ENCODE peak calls at places on chromosomes 6 and 20, in nine cellular contexts. X is MV-4-11; O is activated gamma-delta T cell; S is tibial nerve; Q is fibroblast of the conjunctiva; W is activated T-cell treated with anti-CD3 and anti-CD28 coated beads for 4 hours; Y is erythroblast; J is anterior cingulate cortex; D is CD8-positive, alpha-beta memory T cell. Z is an unnamed sample.
A peak's percentile ranks its signal among the peaks of the same experiment; 100 is the strongest.

GRCh38 chr20:41476013-41476441 is 109.4 kb upstream of the EMILIN3 start:
- DNase-seq in X (no peak), Y (peak; percentile 66), S (peak; percentile 40), Q (peak; percentile 33), W (no peak), D (no peak), J (no peak), O (no peak), Z (no peak)

GRCh38 chr6:150293423-150294280 is 75.2 kb upstream of the IYD start:
- DNase-seq in D (no peak), X (peak; percentile 76), Y (peak; percentile 9), W (no peak), O (no peak), S (no peak), Q (no peak), J (no peak), Z (no peak)

GRCh38 chr20:37915800-37916570 is 13.1 kb downstream of the VSTM2L start:
- DNase-seq in Q (no peak), Y (no peak), O (no peak), W (no peak), J (no peak), X (no peak), S (no peak), D (no peak), Z (no peak)

GRCh38 chr6:3226422-3227362 is 761 bp downstream of the TUBB2B start:
- DNase-seq in O (no peak), S (no peak), X (peak; percentile 35), Y (peak; percentile 27), Q (no peak), J (no peak), D (no peak), W (no peak), Z (peak; percentile 69)

GRCh38 chr6:114169763-114170162 is 173.1 kb downstream of the HS3ST5 start:
- DNase-seq in X (no peak), J (no peak), Y (peak; percentile 29), W (no peak), S (no peak), D (no peak), O (no peak), Q (no peak), Z (no peak)

GRCh38 chr20:58142843-58143185 is 85.6 kb downstream of the ANKRD60 start:
- DNase-seq in X (no peak), Y (no peak), J (no peak), W (no peak), Q (no peak), D (no peak), O (no peak), S (no peak), Z (no peak)

GRCh38 chr6:56814308-56814707 is 140.6 kb upstream of the BEND6 start:
- DNase-seq in S (no peak), X (no peak), O (no peak), W (no peak), Q (no peak), J (no peak), Y (no peak), D (no peak), Z (no peak)

GRCh38 chr6:17276766-17277165 is 4.4 kb upstream of the RBM24 start:
- DNase-seq in D (no peak), Q (no peak), W (no peak), X (no peak), J (no peak), S (no peak), O (no peak), Y (no peak), Z (no peak)

GRCh38 chr20:62301773-62302340 is 940 bp upstream of the ADRM1 start:
- DNase-seq in W (peak; percentile 72), Y (peak; percentile 97), O (peak; percentile 54), D (peak; percentile 80), S (peak; percentile 91), Q (peak; percentile 80), X (peak; percentile 96), J (peak; percentile 80), Z (peak; percentile 79)

GRCh38 chr6:42260972-42261371 is 43.3 kb upstream of the MRPS10 start:
- DNase-seq in S (no peak), J (no peak), D (no peak), Q (peak; percentile 18), O (no peak), Y (peak; percentile 20), X (no peak), W (peak; percentile 36), Z (no peak)

GRCh38 chr6:41529049-41529448 is 17.1 kb upstream of the FOXP4 start:
- DNase-seq in X (no peak), D (no peak), O (no peak), Q (no peak), J (no peak), Y (no peak), S (no peak), W (no peak), Z (no peak)

GRCh38 chr6:149125309-149125708 is 192.2 kb upstream of the TAB2 start:
- DNase-seq in J (no peak), X (no peak), S (no peak), Q (no peak), Y (no peak), D (no peak), O (no peak), W (no peak), Z (no peak)

GRCh38 chr6:91669154-91669903 is 1082.5 kb upstream of the MAP3K7 start:
- DNase-seq in W (no peak), Q (no peak), J (peak; percentile 6), Y (no peak), D (no peak), X (no peak), O (no peak), S (no peak), Z (peak; percentile 59)

GRCh38 chr6:25844518-25844917 is 12.7 kb upstream of the SLC17A1 start:
- DNase-seq in X (no peak), S (no peak), O (no peak), Y (no peak), W (no peak), J (no peak), Q (no peak), D (no peak), Z (no peak)

Z was measured in nucleus accumbens.